ENCODE peak calls at places on chromosome 2, in seven cellular contexts. Z is kidney epithelial cell; R is HFFc6; F is AG09319; N is fibroblast of the aortic adventitia; Y is CD8-positive, alpha-beta T cell; S is GM13976. I is an unnamed sample.

GRCh38 chr2:127386246-127386645 is 1.5 kb downstream of the MAP3K2 start:
- DNase-seq in Z (no peak), Y (no peak), S (no peak), R (no peak), N (peak; percentile 40), F (no peak), I (no peak)

GRCh38 chr2:111185496-111186022 is 64.8 kb downstream of the BCL2L11 start:
- DNase-seq in Z (no peak), F (no peak), S (no peak), N (no peak), R (no peak), Y (no peak), I (no peak)

GRCh38 chr2:196234672-196235071 is 63.3 kb upstream of the STK17B start:
- DNase-seq in Y (no peak), Z (no peak), F (peak; percentile 65), S (peak; percentile 22), N (peak; percentile 87), R (peak; percentile 89), I (no peak)

GRCh38 chr2:67240507-67240906 is 156.6 kb upstream of the ETAA1 start:
- DNase-seq in F (no peak), R (peak; percentile 5), S (no peak), N (no peak), Z (no peak), Y (no peak), I (no peak)

GRCh38 chr2:200810252-200810650 is 1.5 kb upstream of the BZW1 start:
- DNase-seq in Y (no peak), N (peak; percentile 93), F (peak; percentile 46), R (peak; percentile 66), Z (no peak), S (no peak), I (no peak)

GRCh38 chr2:62597323-62597722 is 91.3 kb upstream of the TMEM17 start:
- DNase-seq in Z (no peak), Y (no peak), N (peak; percentile 89), S (no peak), R (peak; percentile 32), F (peak; percentile 42), I (no peak)

GRCh38 chr2:54404270-54404669 is 51.9 kb upstream of the SPTBN1 start:
- DNase-seq in F (no peak), Z (no peak), N (peak; percentile 32), Y (no peak), R (no peak), S (no peak), I (no peak)

GRCh38 chr2:223314831-223315230 is 262.8 kb downstream of the KCNE4 start:
- DNase-seq in Y (no peak), N (no peak), Z (peak; percentile 31), R (peak; percentile 13), S (no peak), F (no peak), I (no peak)

GRCh38 chr2:17115042-17115441 is 403.2 kb downstream of the RAD51AP2 start:
- DNase-seq in F (no peak), Z (no peak), S (no peak), R (no peak), Y (no peak), N (no peak), I (no peak)

GRCh38 chr2:199842631-199843030 is 8.4 kb downstream of the FTCDNL1 start:
- DNase-seq in F (no peak), Z (no peak), Y (no peak), S (no peak), R (no peak), N (no peak), I (no peak)

GRCh38 chr2:2662037-2662846 is 331.2 kb upstream of the MYT1L start:
- DNase-seq in N (no peak), S (no peak), Y (no peak), F (no peak), R (no peak), Z (no peak), I (no peak)

GRCh38 chr2:234998404-234999211 is 46.8 kb downstream of the SH3BP4 start:
- DNase-seq in S (no peak), Z (no peak), R (no peak), F (no peak), N (no peak), Y (no peak), I (no peak)

GRCh38 chr2:16330012-16330411 is 335.6 kb downstream of the CYRIA start:
- DNase-seq in F (no peak), Y (no peak), N (no peak), R (no peak), Z (no peak), S (no peak), I (no peak)

GRCh38 chr2:100140582-100140981 is 1.8 kb downstream of the AFF3 start:
- DNase-seq in N (no peak), Z (no peak), S (no peak), R (no peak), F (no peak), Y (no peak), I (no peak)

GRCh38 chr2:74556831-74557370 is 2.4 kb downstream of the DOK1 start:
- DNase-seq in Y (no peak), R (no peak), F (no peak), N (no peak), S (no peak), Z (no peak), I (no peak)
- TF ChIP-seq CTCF in Y (no peak), R (no peak), F (no peak), N (no peak), S (no peak), Z (no peak), I (no peak)

GRCh38 chr2:24024018-24024417 is 14.1 kb downstream of the MFSD2B start:
- DNase-seq in R (peak; percentile 38), F (no peak), N (peak; percentile 11), S (no peak), Z (no peak), Y (no peak), I (no peak)

GRCh38 chr2:24022975-24023575 is 13.2 kb downstream of the MFSD2B start:
- DNase-seq in Y (no peak), Z (no peak), S (no peak), R (no peak), N (no peak), F (no peak), I (no peak)

GRCh38 chr2:24022324-24022974 is 12.6 kb downstream of the MFSD2B start:
- DNase-seq in F (no peak), R (no peak), Y (no peak), N (no peak), Z (no peak), S (no peak), I (no peak)

GRCh38 chr2:24019729-24020128 is 9.8 kb downstream of the MFSD2B start:
- DNase-seq in F (no peak), R (no peak), Y (no peak), N (no peak), S (no peak), Z (no peak), I (no peak)

GRCh38 chr2:24021122-24021998 is 11.5 kb downstream of the MFSD2B start:
- DNase-seq in Y (no peak), S (no peak), N (no peak), F (no peak), R (no peak), Z (no peak), I (no peak)
- TF ChIP-seq CTCF in Y (no peak), S (peak; percentile 18), N (peak; percentile 17), F (peak; percentile 3), R (peak; percentile 60), Z (no peak), I (peak; percentile 41)

GRCh38 chr2:194867328-194867727 is 789.7 kb upstream of the SLC39A10 start:
- DNase-seq in F (no peak), R (no peak), S (no peak), Y (no peak), Z (no peak), N (peak; percentile 6), I (peak; percentile 5)
- TF ChIP-seq CTCF in F (no peak), R (peak; percentile 73), S (peak; percentile 6), Y (no peak), Z (peak; percentile 37), N (peak; percentile 40), I (peak; percentile 32)

GRCh38 chr2:76748581-76749296 is 773.4 kb downstream of the LRRTM4 start:
- DNase-seq in Z (no peak), S (no peak), F (no peak), N (no peak), Y (no peak), R (no peak), I (no peak)

GRCh38 chr2:76745605-76746004 is 776.6 kb downstream of the LRRTM4 start:
- DNase-seq in Y (no peak), S (no peak), Z (no peak), F (no peak), N (no peak), R (no peak), I (no peak)

GRCh38 chr2:76749858-76750257 is 772.3 kb downstream of the LRRTM4 start:
- DNase-seq in Z (no peak), S (no peak), N (no peak), Y (no peak), F (no peak), R (no peak), I (no peak)
- TF ChIP-seq CTCF in Z (no peak), S (no peak), N (no peak), Y (no peak), F (no peak), R (no peak), I (no peak)

GRCh38 chr2:9951272-9951521 is 296 bp upstream of the GRHL1 start:
- DNase-seq in Y (no peak), F (peak; percentile 69), N (no peak), Z (no peak), R (no peak), S (no peak), I (no peak)

GRCh38 chr2:9949239-9949991 is 2.1 kb upstream of the GRHL1 start:
- DNase-seq in F (no peak), R (no peak), Z (no peak), N (no peak), Y (no peak), S (no peak), I (no peak)

GRCh38 chr2:9951522-9952285 is at the start of gene GRHL1:
- DNase-seq in Y (peak; percentile 92), Z (no peak), R (peak; percentile 80), S (peak; percentile 99), F (no peak), N (peak; percentile 82), I (peak; percentile 100)

GRCh38 chr2:9949992-9950520 is 1.4 kb upstream of the GRHL1 start:
- DNase-seq in F (no peak), R (no peak), S (no peak), N (no peak), Y (no peak), Z (no peak), I (no peak)

GRCh38 chr2:9950521-9951271 is 797 bp upstream of the GRHL1 start:
- DNase-seq in N (no peak), R (no peak), Y (peak; percentile 64), F (no peak), Z (no peak), S (peak; percentile 81), I (peak; percentile 84)
- TF ChIP-seq CTCF in N (no peak), R (peak; percentile 51), Y (no peak), F (no peak), Z (no peak), S (peak; percentile 14), I (no peak)

I was measured in GM13977.